ENCODE peak calls at places on chromosome 7, in ten cellular contexts. Z is EL; R is choroid plexus epithelial cell; W is epithelial cell of esophagus; E is CD8-positive, alpha-beta memory T cell; K is breast epithelium; J is astrocyte of the spinal cord; B is Peyer's patch; F is naive thymus-derived CD8-positive, alpha-beta T cell; T is NCI-H524. C is an unnamed sample.

GRCh38 chr7:138902156-138902555 is 79.0 kb downstream of the KIAA1549 start:
- DNase-seq in Z (no peak), R (no peak), W (no peak), E (no peak), K (no peak), J (no peak), B (no peak), F (no peak), T (no peak), C (no peak)

GRCh38 chr7:101717986-101718746 is 89.1 kb upstream of the MYL10 start:
- DNase-seq in Z (peak), R (peak), W (peak), E (no peak), K (no peak), J (peak), B (no peak), F (no peak), T (no peak), C (peak)

GRCh38 chr7:92754756-92755581 is 81.4 kb downstream of the CDK6 start:
- DNase-seq in Z (no peak), R (no peak), W (no peak), E (no peak), K (no peak), J (peak), B (no peak), F (no peak), T (peak), C (no peak)

GRCh38 chr7:131354390-131354789 is 26.7 kb downstream of the MKLN1 start:
- DNase-seq in Z (peak), R (no peak), W (no peak), E (no peak), K (no peak), J (no peak), B (no peak), F (no peak), T (no peak), C (peak)

GRCh38 chr7:151205749-151206148 is 4.5 kb downstream of the H2BK1 start:
- DNase-seq in Z (no peak), R (no peak), W (no peak), E (no peak), K (no peak), J (no peak), B (no peak), F (no peak), T (no peak), C (peak)

GRCh38 chr7:76054129-76055120 is 6.5 kb downstream of the MDH2 start:
- DNase-seq in Z (peak), R (peak), W (peak), E (no peak), K (peak), J (peak), B (no peak), F (no peak), T (no peak), C (peak)

GRCh38 chr7:143252002-143252401 is 11.2 kb upstream of the GSTK1 start:
- DNase-seq in Z (no peak), R (no peak), W (no peak), E (no peak), K (no peak), J (no peak), B (no peak), F (no peak), T (no peak), C (no peak)

GRCh38 chr7:17599733-17600685 is 301.6 kb downstream of the AHR start:
- DNase-seq in Z (peak), R (peak), W (peak), E (no peak), K (no peak), J (peak), B (no peak), F (no peak), T (no peak), C (peak)

GRCh38 chr7:44313621-44314031 is 11.8 kb downstream of the CAMK2B start:
- DNase-seq in Z (no peak), R (no peak), W (no peak), E (no peak), K (peak), J (no peak), B (no peak), F (no peak), T (no peak), C (peak)

GRCh38 chr7:5442757-5443305 is 19.2 kb upstream of the TNRC18 start:
- DNase-seq in Z (no peak), R (no peak), W (no peak), E (no peak), K (no peak), J (no peak), B (no peak), F (no peak), T (no peak), C (peak)

GRCh38 chr7:91949221-91950009 is 8.8 kb downstream of the AKAP9 start:
- DNase-seq in Z (peak), R (peak), W (peak), E (no peak), K (no peak), J (peak), B (no peak), F (no peak), T (no peak), C (peak)

GRCh38 chr7:106824458-106824857 is 40.6 kb upstream of the PIK3CG start:
- DNase-seq in Z (peak), R (no peak), W (peak), E (no peak), K (no peak), J (peak), B (no peak), F (no peak), T (no peak), C (peak)

GRCh38 chr7:44278451-44279161 is 46.8 kb downstream of the CAMK2B start:
- DNase-seq in Z (no peak), R (peak), W (no peak), E (no peak), K (no peak), J (no peak), B (no peak), F (no peak), T (no peak), C (peak)

GRCh38 chr7:116780966-116781365 is 81.4 kb upstream of the CAPZA2 start:
- DNase-seq in Z (no peak), R (no peak), W (peak), E (no peak), K (peak), J (no peak), B (no peak), F (no peak), T (no peak), C (no peak)

GRCh38 chr7:92179393-92179924 is 517 bp upstream of the LRRD1 start:
- DNase-seq in Z (no peak), R (peak), W (no peak), E (no peak), K (no peak), J (no peak), B (no peak), F (no peak), T (no peak), C (no peak)

GRCh38 chr7:47483604-47484273 is 98.2 kb downstream of the TNS3 start:
- DNase-seq in Z (no peak), R (peak), W (no peak), E (no peak), K (no peak), J (peak), B (no peak), F (no peak), T (peak), C (no peak)

GRCh38 chr7:15305002-15305600 is 256.7 kb downstream of the AGMO start:
- DNase-seq in Z (peak), R (peak), W (peak), E (no peak), K (no peak), J (peak), B (no peak), F (no peak), T (peak), C (no peak)

GRCh38 chr7:123292227-123292626 is 92.5 kb upstream of the SLC13A1 start:
- DNase-seq in Z (no peak), R (no peak), W (no peak), E (no peak), K (no peak), J (no peak), B (no peak), F (no peak), T (no peak), C (no peak)

GRCh38 chr7:139252451-139252850 is 21.4 kb downstream of the UBN2 start:
- DNase-seq in Z (no peak), R (peak), W (no peak), E (no peak), K (no peak), J (no peak), B (no peak), F (no peak), T (no peak), C (peak)